ENCODE peak calls at places on chromosome 16, in six cellular contexts. One of them, this sample, is unnamed.

GRCh38 chr16:13333336-13333735 is 431.9 kb downstream of the SHISA9 start:
- DNase-seq in neural crest cell: no peak
- DNase-seq in Right ventricle myocardium superior: no peak
- DNase-seq in posterior cingulate gyrus: no peak
- DNase-seq in GDM1: no peak
- DNase-seq in epithelial cell of prostate: no peak
- DNase-seq in this sample: no peak

GRCh38 chr16:84062734-84063640 is 20.4 kb upstream of the SLC38A8 start:
- DNase-seq in Right ventricle myocardium superior: peak
- DNase-seq in GDM1: peak
- DNase-seq in epithelial cell of prostate: peak
- DNase-seq in neural crest cell: peak
- DNase-seq in posterior cingulate gyrus: peak
- DNase-seq in this sample: peak

GRCh38 chr16:75138636-75139035 is 9.7 kb upstream of the ZFP1 start:
- DNase-seq in posterior cingulate gyrus: no peak
- DNase-seq in Right ventricle myocardium superior: no peak
- DNase-seq in GDM1: no peak
- DNase-seq in epithelial cell of prostate: no peak
- DNase-seq in neural crest cell: no peak
- DNase-seq in this sample: peak

GRCh38 chr16:10927497-10928112 is 14.7 kb downstream of the DEXI start:
- DNase-seq in GDM1: no peak
- DNase-seq in Right ventricle myocardium superior: no peak
- DNase-seq in epithelial cell of prostate: no peak
- DNase-seq in neural crest cell: no peak
- DNase-seq in posterior cingulate gyrus: no peak
- DNase-seq in this sample: no peak

GRCh38 chr16:30131869-30132475 is 9.0 kb upstream of the MAPK3 start:
- DNase-seq in GDM1: no peak
- DNase-seq in Right ventricle myocardium superior: peak
- DNase-seq in posterior cingulate gyrus: peak
- DNase-seq in neural crest cell: no peak
- DNase-seq in epithelial cell of prostate: no peak
- DNase-seq in this sample: no peak

GRCh38 chr16:3580271-3580670 is 3.1 kb upstream of the NLRC3 start:
- DNase-seq in Right ventricle myocardium superior: peak
- DNase-seq in neural crest cell: no peak
- DNase-seq in GDM1: peak
- DNase-seq in posterior cingulate gyrus: no peak
- DNase-seq in epithelial cell of prostate: no peak
- DNase-seq in this sample: peak

GRCh38 chr16:67967183-67967955 is 1.1 kb downstream of the SLC12A4 start:
- DNase-seq in neural crest cell: no peak
- DNase-seq in posterior cingulate gyrus: no peak
- DNase-seq in GDM1: no peak
- DNase-seq in epithelial cell of prostate: no peak
- DNase-seq in Right ventricle myocardium superior: no peak
- DNase-seq in this sample: no peak

GRCh38 chr16:69077251-69077650 is 28.2 kb upstream of the HAS3 start:
- DNase-seq in Right ventricle myocardium superior: no peak
- DNase-seq in neural crest cell: no peak
- DNase-seq in GDM1: no peak
- DNase-seq in posterior cingulate gyrus: no peak
- DNase-seq in epithelial cell of prostate: peak
- DNase-seq in this sample: no peak

GRCh38 chr16:57937861-57938260 is 33.1 kb downstream of the CNGB1 start:
- DNase-seq in epithelial cell of prostate: no peak
- DNase-seq in posterior cingulate gyrus: no peak
- DNase-seq in Right ventricle myocardium superior: no peak
- DNase-seq in GDM1: no peak
- DNase-seq in neural crest cell: no peak
- DNase-seq in this sample: no peak

GRCh38 chr16:3797904-3798811 is 80.8 kb upstream of the TRAP1 start:
- DNase-seq in Right ventricle myocardium superior: no peak
- DNase-seq in posterior cingulate gyrus: no peak
- DNase-seq in GDM1: no peak
- DNase-seq in epithelial cell of prostate: no peak
- DNase-seq in neural crest cell: no peak
- DNase-seq in this sample: no peak

GRCh38 chr16:31438414-31438813 is 4.2 kb downstream of the ZNF843 start:
- DNase-seq in posterior cingulate gyrus: no peak
- DNase-seq in epithelial cell of prostate: no peak
- DNase-seq in GDM1: no peak
- DNase-seq in neural crest cell: no peak
- DNase-seq in Right ventricle myocardium superior: no peak
- DNase-seq in this sample: no peak

GRCh38 chr16:74825941-74826340 is 51.3 kb upstream of the FA2H start:
- DNase-seq in epithelial cell of prostate: no peak
- DNase-seq in Right ventricle myocardium superior: no peak
- DNase-seq in GDM1: no peak
- DNase-seq in neural crest cell: no peak
- DNase-seq in posterior cingulate gyrus: no peak
- DNase-seq in this sample: no peak

This sample was measured in Kasumi-1.